ENCODE peak calls at places on chromosomes 2 and 18, in four cellular contexts. One of them, this sample, is unnamed.
A peak's percentile ranks its signal among the peaks of the same experiment; 100 is the strongest.

GRCh38 chr2:45851576-45852304 is 200.3 kb downstream of the PRKCE start:
- DNase-seq in neural progenitor cell: no peak
- DNase-seq in progenitor cell of endocrine pancreas: no peak
- DNase-seq in testis: no peak
- DNase-seq in this sample: no peak

GRCh38 chr2:159051656-159052055 is 83.2 kb downstream of the TANC1 start:
- DNase-seq in progenitor cell of endocrine pancreas: no peak
- DNase-seq in testis: no peak
- DNase-seq in neural progenitor cell: no peak
- DNase-seq in this sample: no peak

GRCh38 chr2:111121028-111121872 is 536 bp downstream of the BCL2L11 start:
- DNase-seq in testis: peak; percentile 50
- DNase-seq in neural progenitor cell: peak; percentile 75
- DNase-seq in progenitor cell of endocrine pancreas: peak; percentile 43
- DNase-seq in this sample: peak; percentile 65

GRCh38 chr2:135796606-135797005 is 40.4 kb downstream of the LCT start:
- DNase-seq in testis: no peak
- DNase-seq in neural progenitor cell: no peak
- DNase-seq in progenitor cell of endocrine pancreas: no peak
- DNase-seq in this sample: no peak

GRCh38 chr2:152718047-152718908 is at the start of gene ARL6IP6:
- DNase-seq in neural progenitor cell: peak; percentile 97
- DNase-seq in progenitor cell of endocrine pancreas: peak; percentile 82
- DNase-seq in testis: peak; percentile 95
- DNase-seq in this sample: peak; percentile 96

GRCh38 chr18:70334728-70335329 is 46.0 kb downstream of the SOCS6 start:
- DNase-seq in testis: no peak
- DNase-seq in neural progenitor cell: no peak
- DNase-seq in progenitor cell of endocrine pancreas: no peak
- DNase-seq in this sample: no peak

GRCh38 chr2:212540356-212540755 is 1.8 kb upstream of the ERBB4 start:
- DNase-seq in testis: no peak
- DNase-seq in progenitor cell of endocrine pancreas: no peak
- DNase-seq in neural progenitor cell: no peak
- DNase-seq in this sample: no peak

GRCh38 chr2:217947341-217948316 is 55.2 kb downstream of the TNS1 start:
- DNase-seq in testis: no peak
- DNase-seq in progenitor cell of endocrine pancreas: no peak
- DNase-seq in neural progenitor cell: no peak
- DNase-seq in this sample: peak; percentile 6

GRCh38 chr2:128273469-128274081 is 45.1 kb downstream of the HS6ST1 start:
- DNase-seq in neural progenitor cell: no peak
- DNase-seq in testis: no peak
- DNase-seq in progenitor cell of endocrine pancreas: no peak
- DNase-seq in this sample: no peak

GRCh38 chr2:35447210-35447609 is 908.4 kb upstream of the CRIM1 start:
- DNase-seq in progenitor cell of endocrine pancreas: no peak
- DNase-seq in testis: no peak
- DNase-seq in neural progenitor cell: no peak
- DNase-seq in this sample: no peak

GRCh38 chr18:2857491-2858063 is 10.8 kb downstream of the EMILIN2 start:
- DNase-seq in testis: peak; percentile 81
- DNase-seq in neural progenitor cell: no peak
- DNase-seq in progenitor cell of endocrine pancreas: no peak
- DNase-seq in this sample: no peak

GRCh38 chr2:196459539-196459938 is 180.0 kb upstream of the CCDC150 start:
- DNase-seq in progenitor cell of endocrine pancreas: no peak
- DNase-seq in testis: no peak
- DNase-seq in neural progenitor cell: no peak
- DNase-seq in this sample: no peak

GRCh38 chr2:127197475-127198385 is 22.4 kb downstream of the CYP27C1 start:
- DNase-seq in progenitor cell of endocrine pancreas: peak; percentile 37
- DNase-seq in neural progenitor cell: peak; percentile 85
- DNase-seq in testis: peak; percentile 70
- DNase-seq in this sample: peak; percentile 82

GRCh38 chr2:217723078-217723477 is 279.7 kb downstream of the TNS1 start:
- DNase-seq in neural progenitor cell: no peak
- DNase-seq in progenitor cell of endocrine pancreas: no peak
- DNase-seq in testis: no peak
- DNase-seq in this sample: no peak

GRCh38 chr18:6414118-6414722 is 491 bp downstream of the L3MBTL4 start:
- DNase-seq in testis: peak; percentile 74
- DNase-seq in neural progenitor cell: peak; percentile 67
- DNase-seq in progenitor cell of endocrine pancreas: peak; percentile 29
- DNase-seq in this sample: peak; percentile 56

GRCh38 chr2:196123679-196124373 is 47.6 kb downstream of the STK17B start:
- DNase-seq in progenitor cell of endocrine pancreas: no peak
- DNase-seq in neural progenitor cell: no peak
- DNase-seq in testis: no peak
- DNase-seq in this sample: no peak

GRCh38 chr2:235946590-235946989 is 221.6 kb downstream of the GBX2 start:
- DNase-seq in neural progenitor cell: peak; percentile 55
- DNase-seq in progenitor cell of endocrine pancreas: no peak
- DNase-seq in testis: no peak
- DNase-seq in this sample: no peak

GRCh38 chr2:236512902-236513433 is 56.7 kb upstream of the ACKR3 start:
- DNase-seq in progenitor cell of endocrine pancreas: peak; percentile 33
- DNase-seq in neural progenitor cell: peak; percentile 71
- DNase-seq in testis: peak; percentile 77
- DNase-seq in this sample: peak; percentile 72

GRCh38 chr2:241268716-241269445 is 46.6 kb downstream of the HDLBP start:
- DNase-seq in progenitor cell of endocrine pancreas: no peak
- DNase-seq in testis: no peak
- DNase-seq in neural progenitor cell: no peak
- DNase-seq in this sample: no peak

GRCh38 chr2:241269707-241270520 is 45.6 kb downstream of the HDLBP start:
- DNase-seq in progenitor cell of endocrine pancreas: no peak
- DNase-seq in neural progenitor cell: no peak
- DNase-seq in testis: no peak
- DNase-seq in this sample: no peak

GRCh38 chr2:241267249-241268067 is 48.0 kb downstream of the HDLBP start:
- DNase-seq in progenitor cell of endocrine pancreas: no peak
- DNase-seq in testis: no peak
- DNase-seq in neural progenitor cell: no peak
- DNase-seq in this sample: no peak

GRCh38 chr2:241270531-241270930 is 44.9 kb downstream of the HDLBP start:
- DNase-seq in progenitor cell of endocrine pancreas: no peak
- DNase-seq in testis: no peak
- DNase-seq in neural progenitor cell: no peak
- DNase-seq in this sample: no peak

DNA sequence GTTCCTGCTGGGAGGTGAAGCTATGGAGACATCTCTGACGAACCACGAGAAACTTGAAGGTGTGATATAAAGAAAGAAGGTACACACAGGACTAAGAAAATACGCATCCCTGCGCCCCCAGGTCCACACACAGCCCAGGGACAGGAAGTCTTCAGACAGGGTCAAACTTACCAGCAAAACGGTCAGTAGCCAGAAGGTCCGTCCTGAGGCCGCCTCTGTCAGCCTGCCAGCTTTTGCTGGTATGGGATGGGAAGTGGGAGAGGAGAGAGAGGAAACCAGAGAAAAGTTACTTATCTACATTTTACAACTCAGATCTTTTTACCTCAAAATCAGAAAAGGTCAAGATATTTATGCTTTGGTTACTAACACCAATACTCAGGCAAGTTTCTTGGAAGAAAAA is 47.2 kb downstream of the HDLBP start:
- DNase-seq in testis: no peak
- DNase-seq in progenitor cell of endocrine pancreas: no peak
- DNase-seq in neural progenitor cell: no peak
- DNase-seq in this sample: no peak
- TF ChIP-seq CTCF in testis: no peak
- TF ChIP-seq CTCF in progenitor cell of endocrine pancreas: no peak
- TF ChIP-seq CTCF in neural progenitor cell: no peak
- TF ChIP-seq CTCF in this sample: no peak

GRCh38 chr2:145484443-145485086 is 964.6 kb upstream of the ZEB2 start:
- DNase-seq in progenitor cell of endocrine pancreas: no peak
- DNase-seq in neural progenitor cell: no peak
- DNase-seq in testis: no peak
- DNase-seq in this sample: no peak
- TF ChIP-seq CTCF in progenitor cell of endocrine pancreas: no peak
- TF ChIP-seq CTCF in neural progenitor cell: peak; percentile 28
- TF ChIP-seq CTCF in testis: no peak
- TF ChIP-seq CTCF in this sample: no peak

DNA sequence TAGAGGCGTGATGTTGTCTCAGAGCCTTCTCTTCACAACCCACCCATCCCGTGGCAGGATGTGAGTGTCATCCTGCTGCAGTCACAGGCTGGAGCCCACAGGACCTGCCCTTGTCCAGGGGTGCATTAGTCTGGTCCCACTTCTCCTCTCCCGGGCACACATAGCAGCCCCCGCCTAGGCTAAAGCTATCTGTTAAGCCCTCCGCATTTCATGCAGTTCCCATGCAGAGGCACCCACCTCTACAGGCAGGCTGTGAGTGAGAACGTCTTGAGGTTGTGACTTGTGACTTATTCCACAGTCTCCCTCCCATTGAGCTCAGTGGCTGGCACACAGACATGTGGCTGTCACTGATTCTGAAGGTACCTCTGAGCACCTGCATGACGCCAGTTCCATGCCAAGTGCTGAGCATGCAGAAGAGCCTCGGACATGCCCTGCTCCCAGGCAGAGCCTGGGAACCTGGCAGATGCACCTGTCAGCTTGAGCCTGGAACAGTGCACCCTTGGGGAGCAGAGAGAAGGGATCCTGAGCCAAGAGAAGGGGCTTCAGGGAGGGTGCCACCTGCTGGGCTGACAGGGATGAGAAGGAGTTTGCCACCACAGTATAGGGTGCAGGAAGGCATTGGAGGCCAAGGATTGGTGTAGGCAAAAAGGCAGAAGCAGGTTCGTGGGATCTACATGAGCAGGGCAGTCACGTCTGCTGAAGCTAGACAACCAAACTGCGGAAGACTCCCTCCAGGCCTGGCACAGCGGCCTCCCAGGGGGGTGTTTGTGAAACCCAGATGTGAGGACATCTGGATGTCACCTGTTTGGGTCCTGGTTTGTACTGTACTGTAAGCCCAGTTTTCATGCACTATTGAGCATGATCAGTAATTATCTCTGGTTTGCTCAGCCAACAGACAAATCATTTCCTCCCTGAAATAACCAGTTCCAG is 213.6 kb downstream of the GLI2 start:
- DNase-seq in progenitor cell of endocrine pancreas: no peak
- DNase-seq in neural progenitor cell: no peak
- DNase-seq in testis: no peak
- DNase-seq in this sample: no peak
- TF ChIP-seq CTCF in progenitor cell of endocrine pancreas: peak; percentile 33
- TF ChIP-seq CTCF in neural progenitor cell: peak; percentile 18
- TF ChIP-seq CTCF in testis: no peak
- TF ChIP-seq CTCF in this sample: peak; percentile 10

GRCh38 chr2:137838255-137839092 is 125.8 kb upstream of the HNMT start:
- DNase-seq in progenitor cell of endocrine pancreas: no peak
- DNase-seq in testis: no peak
- DNase-seq in neural progenitor cell: peak; percentile 72
- DNase-seq in this sample: no peak
- TF ChIP-seq CTCF in progenitor cell of endocrine pancreas: peak; percentile 89
- TF ChIP-seq CTCF in testis: peak; percentile 62
- TF ChIP-seq CTCF in neural progenitor cell: peak; percentile 85
- TF ChIP-seq CTCF in this sample: peak; percentile 86

DNA sequence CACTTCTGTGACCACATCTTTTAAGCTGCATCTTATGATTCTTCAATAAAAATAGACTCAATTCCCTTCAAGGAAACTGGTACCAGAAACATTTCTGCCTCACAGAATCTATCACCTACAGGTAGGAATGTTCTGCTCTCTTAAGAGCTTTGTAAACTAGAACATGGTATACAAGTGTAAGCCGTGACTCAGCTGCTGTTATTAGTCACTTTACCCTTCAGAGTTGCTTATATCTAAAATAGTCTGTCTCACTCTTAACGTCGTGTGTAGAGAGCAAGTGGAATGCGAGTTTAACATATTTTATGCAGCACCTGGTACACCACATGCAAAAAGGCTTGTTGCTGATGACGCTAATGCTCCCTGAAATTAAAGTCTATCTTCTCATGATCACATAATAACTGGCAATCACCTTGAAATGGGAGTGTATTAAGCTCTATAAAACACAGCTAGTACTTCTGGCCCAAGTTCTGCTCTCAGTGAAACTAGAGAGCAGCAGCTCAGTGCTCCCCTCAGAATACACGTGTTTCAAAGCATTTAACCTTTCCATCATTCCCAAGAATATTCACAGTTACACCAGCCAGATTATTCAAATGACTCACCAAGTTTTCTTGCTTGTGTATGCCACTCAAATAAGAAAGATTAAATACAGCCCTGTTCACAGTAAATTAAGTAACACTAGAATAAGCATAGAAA is 420.0 kb downstream of the ZEB2 start:
- DNase-seq in testis: no peak
- DNase-seq in progenitor cell of endocrine pancreas: no peak
- DNase-seq in neural progenitor cell: no peak
- DNase-seq in this sample: no peak
- TF ChIP-seq CTCF in testis: no peak
- TF ChIP-seq CTCF in progenitor cell of endocrine pancreas: no peak
- TF ChIP-seq CTCF in neural progenitor cell: no peak
- TF ChIP-seq CTCF in this sample: no peak

GRCh38 chr2:67267238-67267637 is 129.9 kb upstream of the ETAA1 start:
- DNase-seq in testis: no peak
- DNase-seq in progenitor cell of endocrine pancreas: no peak
- DNase-seq in neural progenitor cell: no peak
- DNase-seq in this sample: no peak
- TF ChIP-seq CTCF in testis: no peak
- TF ChIP-seq CTCF in progenitor cell of endocrine pancreas: no peak
- TF ChIP-seq CTCF in neural progenitor cell: no peak
- TF ChIP-seq CTCF in this sample: no peak

DNA sequence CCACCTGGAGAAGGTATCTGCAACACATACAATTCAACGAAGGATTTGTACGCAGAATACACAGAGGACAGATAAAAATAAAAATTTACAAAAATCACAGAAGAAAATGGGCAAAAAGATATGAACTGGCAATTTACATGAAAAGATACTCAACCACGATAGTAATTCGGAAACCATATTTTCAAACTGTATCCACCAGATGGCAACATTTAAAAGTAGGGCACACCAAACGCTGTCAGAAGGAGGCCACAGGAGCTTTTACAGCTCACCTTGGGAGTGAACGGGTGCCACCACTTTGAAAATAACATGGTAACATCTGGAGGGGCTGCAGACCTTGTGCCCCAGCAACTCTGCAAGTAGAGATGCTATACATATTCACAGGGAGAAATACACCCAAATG is 9.8 kb downstream of the KIF1A start:
- DNase-seq in testis: no peak
- DNase-seq in neural progenitor cell: no peak
- DNase-seq in progenitor cell of endocrine pancreas: no peak
- DNase-seq in this sample: no peak
- TF ChIP-seq CTCF in testis: no peak
- TF ChIP-seq CTCF in neural progenitor cell: peak; percentile 14
- TF ChIP-seq CTCF in progenitor cell of endocrine pancreas: no peak
- TF ChIP-seq CTCF in this sample: no peak

GRCh38 chr18:48905541-48905940 is 45.2 kb downstream of the SMAD7 start:
- DNase-seq in progenitor cell of endocrine pancreas: no peak
- DNase-seq in neural progenitor cell: no peak
- DNase-seq in testis: no peak
- DNase-seq in this sample: no peak
- TF ChIP-seq CTCF in progenitor cell of endocrine pancreas: no peak
- TF ChIP-seq CTCF in neural progenitor cell: no peak
- TF ChIP-seq CTCF in testis: no peak
- TF ChIP-seq CTCF in this sample: no peak

DNA sequence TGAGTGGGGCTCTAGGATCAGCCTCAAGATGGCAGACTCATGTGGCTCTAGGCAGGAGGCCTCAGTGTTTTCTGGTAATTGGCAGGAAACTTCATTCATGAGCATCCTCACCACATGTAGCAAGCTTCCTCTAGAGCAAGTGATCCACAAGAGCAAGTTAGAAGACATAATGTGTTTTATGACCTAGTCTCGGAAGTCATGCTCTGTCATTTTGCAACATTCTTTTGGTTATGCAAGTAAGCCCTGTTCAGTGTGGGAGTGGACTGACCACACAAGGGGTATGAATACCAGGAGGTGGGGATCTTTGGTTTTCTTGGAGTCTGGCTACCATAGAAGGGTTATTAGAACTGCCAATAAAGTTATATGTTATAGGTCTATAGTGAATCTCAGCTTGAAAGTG is 66.8 kb upstream of the STK39 start:
- DNase-seq in progenitor cell of endocrine pancreas: no peak
- DNase-seq in neural progenitor cell: no peak
- DNase-seq in testis: no peak
- DNase-seq in this sample: no peak
- TF ChIP-seq CTCF in progenitor cell of endocrine pancreas: no peak
- TF ChIP-seq CTCF in neural progenitor cell: no peak
- TF ChIP-seq CTCF in testis: no peak
- TF ChIP-seq CTCF in this sample: no peak

This sample was measured in glutamatergic neuron.